ENCODE peak calls at places on chromosomes 7 and 10, in eight cellular contexts. One of them, this sample, is unnamed.

GRCh38 chr10:86261470-86261869 is 105.1 kb downstream of the GRID1 start:
- DNase-seq in heart right ventricle: no peak
- DNase-seq in CD4-positive, alpha-beta T cell: no peak
- DNase-seq in Peyer's patch: no peak
- DNase-seq in neural crest cell: no peak
- DNase-seq in astrocyte of the spinal cord: no peak
- DNase-seq in endothelial cell: no peak
- DNase-seq in GM12878: no peak
- DNase-seq in this sample: no peak

GRCh38 chr7:105230486-105230885 is 158.2 kb downstream of the SRPK2 start:
- DNase-seq in heart right ventricle: no peak
- DNase-seq in CD4-positive, alpha-beta T cell: no peak
- DNase-seq in Peyer's patch: no peak
- DNase-seq in neural crest cell: no peak
- DNase-seq in astrocyte of the spinal cord: no peak
- DNase-seq in endothelial cell: no peak
- DNase-seq in GM12878: no peak
- DNase-seq in this sample: no peak

GRCh38 chr7:27099224-27099838 is 3.2 kb downstream of the HOXA2 start:
- DNase-seq in heart right ventricle: no peak
- DNase-seq in CD4-positive, alpha-beta T cell: no peak
- DNase-seq in Peyer's patch: no peak
- DNase-seq in neural crest cell: no peak
- DNase-seq in astrocyte of the spinal cord: peak; percentile 76
- DNase-seq in endothelial cell: no peak
- DNase-seq in GM12878: no peak
- DNase-seq in this sample: no peak

GRCh38 chr10:51552879-51553278 is 146.5 kb downstream of the CSTF2T start:
- DNase-seq in heart right ventricle: no peak
- DNase-seq in CD4-positive, alpha-beta T cell: no peak
- DNase-seq in Peyer's patch: no peak
- DNase-seq in neural crest cell: no peak
- DNase-seq in astrocyte of the spinal cord: no peak
- DNase-seq in endothelial cell: no peak
- DNase-seq in GM12878: no peak
- DNase-seq in this sample: no peak

GRCh38 chr10:52318822-52319464 is 4.9 kb downstream of the DKK1 start:
- DNase-seq in heart right ventricle: no peak
- DNase-seq in CD4-positive, alpha-beta T cell: no peak
- DNase-seq in Peyer's patch: no peak
- DNase-seq in neural crest cell: no peak
- DNase-seq in astrocyte of the spinal cord: peak; percentile 93
- DNase-seq in endothelial cell: no peak
- DNase-seq in GM12878: no peak
- DNase-seq in this sample: no peak

GRCh38 chr7:91491868-91492267 is 227.6 kb downstream of the FZD1 start:
- DNase-seq in heart right ventricle: no peak
- DNase-seq in CD4-positive, alpha-beta T cell: no peak
- DNase-seq in Peyer's patch: no peak
- DNase-seq in neural crest cell: no peak
- DNase-seq in astrocyte of the spinal cord: no peak
- DNase-seq in endothelial cell: no peak
- DNase-seq in GM12878: no peak
- DNase-seq in this sample: no peak

GRCh38 chr7:81767883-81768282 is 2.0 kb downstream of the HGF start:
- DNase-seq in heart right ventricle: no peak
- DNase-seq in CD4-positive, alpha-beta T cell: no peak
- DNase-seq in Peyer's patch: no peak
- DNase-seq in neural crest cell: no peak
- DNase-seq in astrocyte of the spinal cord: no peak
- DNase-seq in endothelial cell: no peak
- DNase-seq in GM12878: no peak
- DNase-seq in this sample: no peak

GRCh38 chr7:88015309-88015708 is 81.3 kb downstream of the ADAM22 start:
- DNase-seq in heart right ventricle: no peak
- DNase-seq in CD4-positive, alpha-beta T cell: no peak
- DNase-seq in Peyer's patch: no peak
- DNase-seq in neural crest cell: no peak
- DNase-seq in astrocyte of the spinal cord: no peak
- DNase-seq in endothelial cell: no peak
- DNase-seq in GM12878: no peak
- DNase-seq in this sample: no peak

GRCh38 chr7:13742719-13743640 is 246.5 kb downstream of the ETV1 start:
- DNase-seq in heart right ventricle: peak; percentile 18
- DNase-seq in CD4-positive, alpha-beta T cell: no peak
- DNase-seq in Peyer's patch: no peak
- DNase-seq in neural crest cell: peak; percentile 13
- DNase-seq in astrocyte of the spinal cord: peak; percentile 77
- DNase-seq in endothelial cell: peak; percentile 37
- DNase-seq in GM12878: no peak
- DNase-seq in this sample: peak; percentile 48

GRCh38 chr7:38374507-38374906 is 101.1 kb upstream of the TARP start:
- DNase-seq in heart right ventricle: peak; percentile 40
- DNase-seq in CD4-positive, alpha-beta T cell: peak; percentile 57
- DNase-seq in Peyer's patch: no peak
- DNase-seq in neural crest cell: peak; percentile 58
- DNase-seq in astrocyte of the spinal cord: peak; percentile 51
- DNase-seq in endothelial cell: peak; percentile 64
- DNase-seq in GM12878: no peak
- DNase-seq in this sample: no peak

GRCh38 chr10:113449151-113449695 is 103.6 kb upstream of the HABP2 start:
- DNase-seq in heart right ventricle: no peak
- DNase-seq in CD4-positive, alpha-beta T cell: no peak
- DNase-seq in Peyer's patch: no peak
- DNase-seq in neural crest cell: no peak
- DNase-seq in astrocyte of the spinal cord: no peak
- DNase-seq in endothelial cell: no peak
- DNase-seq in GM12878: no peak
- DNase-seq in this sample: no peak

DNA sequence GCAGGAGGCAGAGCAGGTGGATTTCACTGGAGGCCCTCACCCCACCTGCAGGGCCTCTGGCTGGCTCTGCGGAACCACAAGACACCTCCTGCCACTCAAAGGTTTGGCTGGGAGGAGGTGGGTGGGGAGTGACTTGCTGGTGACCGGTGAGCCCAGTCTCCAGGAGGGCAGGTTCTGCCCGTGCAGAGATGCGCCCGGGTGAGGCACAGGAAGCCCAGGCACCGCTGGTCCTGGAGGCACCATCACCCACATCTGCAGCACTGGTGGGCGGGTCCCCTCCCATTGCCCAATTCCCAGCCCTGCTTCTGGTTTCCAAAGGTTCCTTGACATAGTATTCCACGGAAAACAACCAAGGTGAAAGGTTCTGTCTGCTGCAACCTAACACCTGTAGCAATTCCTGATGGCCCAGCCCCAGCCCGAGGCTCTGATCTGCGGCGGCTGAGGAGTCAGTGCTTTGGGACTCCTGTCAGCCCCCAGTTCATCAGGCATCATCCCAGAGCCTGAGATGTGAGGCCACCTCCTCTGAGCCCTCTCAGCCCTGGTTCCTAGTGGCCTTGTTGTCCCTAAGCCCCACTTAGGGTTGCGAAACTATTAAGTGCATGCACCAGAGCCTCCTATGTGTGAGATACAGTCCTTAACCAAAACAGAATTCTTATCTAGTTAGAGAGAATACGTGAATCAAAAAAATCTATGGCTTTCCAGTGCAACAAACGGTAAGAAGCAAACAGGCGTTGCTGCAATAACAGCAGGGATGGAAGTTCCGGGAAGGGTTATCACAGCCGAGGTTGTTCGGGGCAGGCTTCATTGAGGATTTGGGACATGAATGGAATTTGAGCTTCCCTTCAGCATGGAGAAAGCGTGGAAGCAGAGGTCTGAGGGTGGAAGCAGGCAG is 64.6 kb downstream of the CALML3 start:
- DNase-seq in heart right ventricle: no peak
- DNase-seq in CD4-positive, alpha-beta T cell: no peak
- DNase-seq in Peyer's patch: no peak
- DNase-seq in neural crest cell: no peak
- DNase-seq in astrocyte of the spinal cord: no peak
- DNase-seq in endothelial cell: no peak
- DNase-seq in GM12878: no peak
- DNase-seq in this sample: no peak
- TF ChIP-seq CTCF in heart right ventricle: no peak
- TF ChIP-seq CTCF in CD4-positive, alpha-beta T cell: no peak
- TF ChIP-seq CTCF in Peyer's patch: no peak
- TF ChIP-seq CTCF in neural crest cell: no peak
- TF ChIP-seq CTCF in astrocyte of the spinal cord: no peak
- TF ChIP-seq CTCF in endothelial cell: no peak
- TF ChIP-seq CTCF in GM12878: no peak
- TF ChIP-seq CTCF in this sample: no peak

GRCh38 chr7:30351724-30352123 is 67.3 kb downstream of the ZNRF2 start:
- DNase-seq in heart right ventricle: no peak
- DNase-seq in CD4-positive, alpha-beta T cell: no peak
- DNase-seq in Peyer's patch: no peak
- DNase-seq in neural crest cell: no peak
- DNase-seq in astrocyte of the spinal cord: no peak
- DNase-seq in endothelial cell: no peak
- DNase-seq in GM12878: no peak
- DNase-seq in this sample: no peak

GRCh38 chr7:30353932-30354607 is 69.7 kb downstream of the ZNRF2 start:
- DNase-seq in heart right ventricle: no peak
- DNase-seq in CD4-positive, alpha-beta T cell: no peak
- DNase-seq in Peyer's patch: no peak
- DNase-seq in neural crest cell: no peak
- DNase-seq in astrocyte of the spinal cord: no peak
- DNase-seq in endothelial cell: no peak
- DNase-seq in GM12878: no peak
- DNase-seq in this sample: no peak

GRCh38 chr7:30353532-30353931 is 69.1 kb downstream of the ZNRF2 start:
- DNase-seq in heart right ventricle: no peak
- DNase-seq in CD4-positive, alpha-beta T cell: no peak
- DNase-seq in Peyer's patch: no peak
- DNase-seq in neural crest cell: no peak
- DNase-seq in astrocyte of the spinal cord: no peak
- DNase-seq in endothelial cell: no peak
- DNase-seq in GM12878: no peak
- DNase-seq in this sample: no peak

GRCh38 chr7:30351274-30351673 is 66.9 kb downstream of the ZNRF2 start:
- DNase-seq in heart right ventricle: no peak
- DNase-seq in CD4-positive, alpha-beta T cell: no peak
- DNase-seq in Peyer's patch: no peak
- DNase-seq in neural crest cell: no peak
- DNase-seq in astrocyte of the spinal cord: no peak
- DNase-seq in endothelial cell: no peak
- DNase-seq in GM12878: no peak
- DNase-seq in this sample: no peak

DNA sequence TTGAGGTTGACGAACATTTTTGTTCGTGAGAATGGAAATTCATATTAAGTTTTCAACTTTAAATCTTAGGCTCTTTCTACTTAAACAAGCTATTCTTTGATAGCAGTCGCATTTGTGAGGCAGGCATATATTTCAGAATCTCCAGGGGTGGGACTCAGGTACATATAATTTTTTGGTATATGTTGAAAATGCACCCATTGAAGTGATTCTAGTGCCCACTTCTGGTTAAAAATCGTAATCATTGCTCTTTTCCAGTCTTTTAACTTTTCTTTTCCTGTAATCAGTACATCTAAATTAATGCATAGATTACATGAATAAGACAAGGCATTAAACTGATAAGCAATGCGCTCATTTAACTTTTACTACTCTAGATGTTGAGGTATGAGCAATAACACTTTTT is 67.8 kb downstream of the ZNRF2 start:
- DNase-seq in heart right ventricle: no peak
- DNase-seq in CD4-positive, alpha-beta T cell: no peak
- DNase-seq in Peyer's patch: no peak
- DNase-seq in neural crest cell: no peak
- DNase-seq in astrocyte of the spinal cord: no peak
- DNase-seq in endothelial cell: no peak
- DNase-seq in GM12878: no peak
- DNase-seq in this sample: no peak
- TF ChIP-seq CTCF in heart right ventricle: no peak
- TF ChIP-seq CTCF in CD4-positive, alpha-beta T cell: peak; percentile 63
- TF ChIP-seq CTCF in Peyer's patch: no peak
- TF ChIP-seq CTCF in neural crest cell: no peak
- TF ChIP-seq CTCF in astrocyte of the spinal cord: no peak
- TF ChIP-seq CTCF in endothelial cell: no peak
- TF ChIP-seq CTCF in GM12878: peak; percentile 47
- TF ChIP-seq CTCF in this sample: no peak

DNA sequence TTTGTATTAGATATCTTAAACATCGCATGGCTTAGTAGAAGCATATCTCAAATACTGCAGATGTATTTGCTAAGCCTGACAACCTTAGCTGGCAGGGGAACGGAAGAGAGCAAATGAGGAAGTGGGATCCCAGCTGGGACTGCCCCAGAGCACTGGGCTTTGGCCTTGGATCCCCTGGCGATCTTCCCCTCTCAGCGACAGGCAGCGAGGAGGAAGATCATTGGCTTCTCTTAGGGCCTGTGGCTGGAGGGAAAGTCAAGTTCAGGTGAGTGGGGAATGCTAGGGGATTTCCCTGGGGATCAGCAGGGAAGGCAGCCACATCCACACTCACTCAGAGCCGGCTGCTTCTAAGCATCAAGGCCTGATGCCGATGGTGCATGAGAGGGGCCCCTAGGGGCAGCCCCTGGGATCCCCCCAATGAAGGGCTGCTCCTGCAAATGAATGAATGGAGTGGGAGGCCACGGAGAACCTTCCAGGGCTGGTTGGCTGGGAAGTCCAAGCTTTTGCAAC is 42.0 kb downstream of the LYZL2 start:
- DNase-seq in heart right ventricle: peak; percentile 23
- DNase-seq in CD4-positive, alpha-beta T cell: no peak
- DNase-seq in Peyer's patch: no peak
- DNase-seq in neural crest cell: no peak
- DNase-seq in astrocyte of the spinal cord: no peak
- DNase-seq in endothelial cell: no peak
- DNase-seq in GM12878: peak; percentile 79
- DNase-seq in this sample: peak; percentile 54
- TF ChIP-seq CTCF in heart right ventricle: no peak
- TF ChIP-seq CTCF in CD4-positive, alpha-beta T cell: no peak
- TF ChIP-seq CTCF in Peyer's patch: no peak
- TF ChIP-seq CTCF in neural crest cell: no peak
- TF ChIP-seq CTCF in astrocyte of the spinal cord: no peak
- TF ChIP-seq CTCF in endothelial cell: no peak
- TF ChIP-seq CTCF in GM12878: no peak
- TF ChIP-seq CTCF in this sample: no peak

GRCh38 chr10:33485276-33485675 is 150.8 kb upstream of the NRP1 start:
- DNase-seq in heart right ventricle: no peak
- DNase-seq in CD4-positive, alpha-beta T cell: no peak
- DNase-seq in Peyer's patch: no peak
- DNase-seq in neural crest cell: no peak
- DNase-seq in astrocyte of the spinal cord: no peak
- DNase-seq in endothelial cell: no peak
- DNase-seq in GM12878: no peak
- DNase-seq in this sample: no peak

GRCh38 chr10:33492914-33493313 is 158.4 kb upstream of the NRP1 start:
- DNase-seq in heart right ventricle: no peak
- DNase-seq in CD4-positive, alpha-beta T cell: no peak
- DNase-seq in Peyer's patch: no peak
- DNase-seq in neural crest cell: no peak
- DNase-seq in astrocyte of the spinal cord: no peak
- DNase-seq in endothelial cell: no peak
- DNase-seq in GM12878: no peak
- DNase-seq in this sample: no peak

GRCh38 chr10:33494000-33494399 is 159.5 kb upstream of the NRP1 start:
- DNase-seq in heart right ventricle: no peak
- DNase-seq in CD4-positive, alpha-beta T cell: no peak
- DNase-seq in Peyer's patch: no peak
- DNase-seq in neural crest cell: no peak
- DNase-seq in astrocyte of the spinal cord: no peak
- DNase-seq in endothelial cell: no peak
- DNase-seq in GM12878: no peak
- DNase-seq in this sample: no peak

GRCh38 chr10:33487014-33487776 is 152.7 kb upstream of the NRP1 start:
- DNase-seq in heart right ventricle: no peak
- DNase-seq in CD4-positive, alpha-beta T cell: no peak
- DNase-seq in Peyer's patch: no peak
- DNase-seq in neural crest cell: no peak
- DNase-seq in astrocyte of the spinal cord: peak; percentile 22
- DNase-seq in endothelial cell: no peak
- DNase-seq in GM12878: no peak
- DNase-seq in this sample: no peak

GRCh38 chr10:33489606-33490176 is 155.2 kb upstream of the NRP1 start:
- DNase-seq in heart right ventricle: no peak
- DNase-seq in CD4-positive, alpha-beta T cell: no peak
- DNase-seq in Peyer's patch: no peak
- DNase-seq in neural crest cell: no peak
- DNase-seq in astrocyte of the spinal cord: no peak
- DNase-seq in endothelial cell: no peak
- DNase-seq in GM12878: no peak
- DNase-seq in this sample: no peak
- TF ChIP-seq CTCF in heart right ventricle: no peak
- TF ChIP-seq CTCF in CD4-positive, alpha-beta T cell: no peak
- TF ChIP-seq CTCF in Peyer's patch: no peak
- TF ChIP-seq CTCF in neural crest cell: no peak
- TF ChIP-seq CTCF in astrocyte of the spinal cord: no peak
- TF ChIP-seq CTCF in endothelial cell: no peak
- TF ChIP-seq CTCF in GM12878: no peak
- TF ChIP-seq CTCF in this sample: no peak

This sample was measured in heart left ventricle.